ENCODE peak calls at places on chromosomes 12 and 14, in nine cellular contexts. Q is hippocampal formation; P is stimulated activated CD8-positive, alpha-beta memory T cell treated with anti-CD3 and anti-CD28 coated beads, Interleukin-4, amount 100 ng/mL, for 24 hours; K is iPS DF 6.9; M is NCI-H2029; J is A549; E is fibroblast of villous mesenchyme; X is HFFc6; Z is NCI-H774. W is an unnamed sample.
A peak's percentile ranks its signal among the peaks of the same experiment; 100 is the strongest.

GRCh38 chr12:100576311-100577036 is 3.0 kb downstream of the GAS2L3 start:
- DNase-seq in E (peak; percentile 95), P (no peak), Q (no peak), M (peak; percentile 24), X (peak; percentile 84), K (no peak), J (peak; percentile 28), Z (no peak), W (peak; percentile 51)

GRCh38 chr14:44962573-44963528 is 861 bp downstream of the TOGARAM1 start:
- DNase-seq in E (peak; percentile 60), X (peak; percentile 11), J (no peak), P (no peak), M (no peak), K (no peak), Q (peak; percentile 44), Z (no peak), W (no peak)

GRCh38 chr12:40907115-40907521 is 214.9 kb downstream of the CNTN1 start:
- DNase-seq in E (peak; percentile 3), P (no peak), Q (no peak), K (no peak), X (no peak), J (peak; percentile 24), Z (no peak), M (no peak), W (no peak)

GRCh38 chr14:100778951-100779690 is 46.8 kb upstream of the MEG3 start:
- DNase-seq in J (no peak), P (no peak), X (no peak), K (no peak), E (no peak), Z (no peak), M (no peak), Q (no peak), W (no peak)

GRCh38 chr12:70190252-70191010 is 52.8 kb upstream of the CNOT2 start:
- DNase-seq in M (no peak), P (no peak), X (peak; percentile 6), J (no peak), E (peak; percentile 18), K (no peak), Q (no peak), Z (no peak), W (no peak)

GRCh38 chr14:93078830-93079229 is 36.9 kb downstream of the ITPK1 start:
- DNase-seq in P (no peak), J (no peak), X (peak; percentile 79), M (no peak), E (peak; percentile 89), K (no peak), Z (no peak), Q (no peak), W (no peak)

GRCh38 chr14:63496837-63497400 is 46.3 kb downstream of the PPP2R5E start:
- DNase-seq in K (no peak), E (no peak), Q (no peak), M (no peak), Z (no peak), X (no peak), J (no peak), P (no peak), W (no peak)

GRCh38 chr14:36295642-36296627 is 24.5 kb downstream of the MBIP start:
- DNase-seq in J (no peak), M (no peak), K (no peak), P (no peak), X (no peak), Q (no peak), E (peak; percentile 65), Z (no peak), W (no peak)

GRCh38 chr12:89707992-89708792 is 446 bp downstream of the ATP2B1 start:
- DNase-seq in E (no peak), P (peak; percentile 22), Z (peak; percentile 62), X (no peak), Q (no peak), K (no peak), J (peak; percentile 29), M (peak; percentile 47), W (no peak)

GRCh38 chr14:66330218-66330617 is 156.0 kb upstream of the CCDC196 start:
- DNase-seq in M (no peak), Q (no peak), J (no peak), E (no peak), K (no peak), Z (no peak), P (no peak), X (no peak), W (no peak)

GRCh38 chr12:130713581-130713991 is 2.5 kb downstream of the RIMBP2 start:
- DNase-seq in Z (peak; percentile 16), Q (no peak), K (no peak), P (no peak), J (no peak), M (peak; percentile 81), E (no peak), X (no peak), W (no peak)

W was measured in GF-D8.